ENCODE peak calls at places on chromosomes 5 and 9, in four cellular contexts. One of them, this sample, is unnamed.

GRCh38 chr9:97846347-97846746 is 6.7 kb upstream of the FOXE1 start:
- DNase-seq in endodermal cell: no peak
- DNase-seq in CD4-positive, alpha-beta T cell: no peak
- DNase-seq in K562: no peak
- DNase-seq in this sample: no peak

GRCh38 chr5:132830436-132831094 is at the start of gene SHROOM1:
- DNase-seq in K562: peak; percentile 91
- DNase-seq in endodermal cell: peak; percentile 86
- DNase-seq in CD4-positive, alpha-beta T cell: no peak
- DNase-seq in this sample: peak; percentile 66

GRCh38 chr5:90878549-90879196 is 320.1 kb downstream of the ADGRV1 start:
- DNase-seq in K562: no peak
- DNase-seq in endodermal cell: no peak
- DNase-seq in CD4-positive, alpha-beta T cell: no peak
- DNase-seq in this sample: no peak

GRCh38 chr9:119639287-119639955 is 270.2 kb upstream of the BRINP1 start:
- DNase-seq in CD4-positive, alpha-beta T cell: no peak
- DNase-seq in K562: no peak
- DNase-seq in endodermal cell: peak; percentile 58
- DNase-seq in this sample: no peak

GRCh38 chr5:55438931-55439477 is 95.8 kb downstream of the PLPP1 start:
- DNase-seq in K562: no peak
- DNase-seq in endodermal cell: no peak
- DNase-seq in CD4-positive, alpha-beta T cell: no peak
- DNase-seq in this sample: peak; percentile 60

GRCh38 chr9:116589392-116590354 is 97.4 kb upstream of the TRIM32 start:
- DNase-seq in endodermal cell: peak; percentile 92
- DNase-seq in CD4-positive, alpha-beta T cell: no peak
- DNase-seq in K562: peak; percentile 73
- DNase-seq in this sample: no peak

GRCh38 chr5:68271124-68271523 is 55.6 kb downstream of the PIK3R1 start:
- DNase-seq in endodermal cell: no peak
- DNase-seq in CD4-positive, alpha-beta T cell: no peak
- DNase-seq in K562: no peak
- DNase-seq in this sample: no peak

GRCh38 chr5:112308608-112309007 is 110.5 kb downstream of the EPB41L4A start:
- DNase-seq in endodermal cell: no peak
- DNase-seq in K562: no peak
- DNase-seq in CD4-positive, alpha-beta T cell: no peak
- DNase-seq in this sample: no peak

GRCh38 chr9:91066856-91067255 is 265.2 kb downstream of the SYK start:
- DNase-seq in K562: no peak
- DNase-seq in CD4-positive, alpha-beta T cell: no peak
- DNase-seq in endodermal cell: no peak
- DNase-seq in this sample: no peak

GRCh38 chr5:59592101-59592500 is 301.4 kb downstream of the PDE4D start:
- DNase-seq in CD4-positive, alpha-beta T cell: no peak
- DNase-seq in endodermal cell: no peak
- DNase-seq in K562: no peak
- DNase-seq in this sample: peak; percentile 22

GRCh38 chr9:109182940-109183798 is 16.1 kb upstream of the FRRS1L start:
- DNase-seq in CD4-positive, alpha-beta T cell: no peak
- DNase-seq in K562: peak; percentile 71
- DNase-seq in endodermal cell: peak; percentile 79
- DNase-seq in this sample: peak; percentile 44

GRCh38 chr9:35748858-35749514 is at the start of the genes GBA2 and RGP1:
- DNase-seq in K562: peak; percentile 82
- DNase-seq in endodermal cell: peak; percentile 93
- DNase-seq in CD4-positive, alpha-beta T cell: peak; percentile 27
- DNase-seq in this sample: peak; percentile 73

GRCh38 chr5:106080540-106080939 is 1590.2 kb downstream of the EFNA5 start:
- DNase-seq in K562: no peak
- DNase-seq in CD4-positive, alpha-beta T cell: no peak
- DNase-seq in endodermal cell: no peak
- DNase-seq in this sample: no peak
- H3K27me3 ChIP-seq in K562: no peaks in the 10 kb centered on the region
- H3K27me3 ChIP-seq in CD4-positive, alpha-beta T cell: no peaks in the 10 kb centered on the region
- H3K27me3 ChIP-seq in endodermal cell: no peaks in the 10 kb centered on the region
- H3K27me3 ChIP-seq in this sample: no peaks in the 10 kb centered on the region

DNA sequence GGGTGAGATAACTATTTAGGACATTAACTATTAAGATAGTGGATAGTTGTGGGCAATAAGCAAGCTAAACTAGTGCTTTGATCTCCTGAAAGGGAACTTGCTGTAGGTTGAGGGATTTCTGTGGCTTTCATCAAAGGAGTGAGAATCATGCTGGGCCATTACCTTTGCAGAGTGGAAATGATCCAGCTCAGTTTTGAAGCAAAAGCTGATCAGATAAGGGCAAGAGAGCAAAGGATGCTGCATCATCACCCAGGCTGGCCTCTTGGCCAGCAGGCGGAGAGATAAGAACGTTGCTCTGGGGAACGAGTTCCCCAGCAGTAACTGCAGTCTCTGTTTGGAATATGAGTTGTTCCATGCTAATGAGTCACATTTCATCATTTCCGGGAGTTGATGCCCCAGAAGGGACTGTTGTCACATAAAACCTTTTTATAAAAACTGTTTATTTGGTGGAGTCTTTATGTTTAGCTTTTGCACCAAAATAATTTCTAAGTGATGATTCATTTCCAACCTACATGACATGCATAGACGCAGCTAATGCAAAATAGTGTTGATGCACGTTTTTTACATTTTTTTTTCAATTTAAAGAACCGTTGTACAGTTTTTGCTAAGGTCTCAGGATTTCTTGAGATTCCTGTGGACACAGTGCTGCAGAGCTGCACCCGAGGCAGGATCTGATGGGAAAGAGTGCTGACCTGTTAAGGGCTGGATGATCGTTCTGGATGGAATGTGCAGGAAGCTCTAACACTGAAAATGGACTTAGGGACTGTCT is 99.3 kb downstream of the ACTBL2 start:
- DNase-seq in endodermal cell: peak; percentile 63
- DNase-seq in CD4-positive, alpha-beta T cell: no peak
- DNase-seq in K562: peak; percentile 87
- DNase-seq in this sample: no peak
- TF ChIP-seq CTCF in endodermal cell: no peak
- TF ChIP-seq CTCF in CD4-positive, alpha-beta T cell: no peak
- TF ChIP-seq CTCF in K562: peak; percentile 18
- TF ChIP-seq CTCF in this sample: peak; percentile 39

GRCh38 chr5:178995341-178995690 is 196 bp upstream of the GRM6 start:
- DNase-seq in K562: no peak
- DNase-seq in endodermal cell: no peak
- DNase-seq in CD4-positive, alpha-beta T cell: no peak
- DNase-seq in this sample: no peak
- H3K27me3 ChIP-seq in K562: no peaks in the 10 kb centered on the region
- H3K27me3 ChIP-seq in endodermal cell: peaks cover 46% of the 10 kb centered on the region
- H3K27me3 ChIP-seq in CD4-positive, alpha-beta T cell: peaks cover 20% of the 10 kb centered on the region
- H3K27me3 ChIP-seq in this sample: peaks cover 52% of the 10 kb centered on the region

DNA sequence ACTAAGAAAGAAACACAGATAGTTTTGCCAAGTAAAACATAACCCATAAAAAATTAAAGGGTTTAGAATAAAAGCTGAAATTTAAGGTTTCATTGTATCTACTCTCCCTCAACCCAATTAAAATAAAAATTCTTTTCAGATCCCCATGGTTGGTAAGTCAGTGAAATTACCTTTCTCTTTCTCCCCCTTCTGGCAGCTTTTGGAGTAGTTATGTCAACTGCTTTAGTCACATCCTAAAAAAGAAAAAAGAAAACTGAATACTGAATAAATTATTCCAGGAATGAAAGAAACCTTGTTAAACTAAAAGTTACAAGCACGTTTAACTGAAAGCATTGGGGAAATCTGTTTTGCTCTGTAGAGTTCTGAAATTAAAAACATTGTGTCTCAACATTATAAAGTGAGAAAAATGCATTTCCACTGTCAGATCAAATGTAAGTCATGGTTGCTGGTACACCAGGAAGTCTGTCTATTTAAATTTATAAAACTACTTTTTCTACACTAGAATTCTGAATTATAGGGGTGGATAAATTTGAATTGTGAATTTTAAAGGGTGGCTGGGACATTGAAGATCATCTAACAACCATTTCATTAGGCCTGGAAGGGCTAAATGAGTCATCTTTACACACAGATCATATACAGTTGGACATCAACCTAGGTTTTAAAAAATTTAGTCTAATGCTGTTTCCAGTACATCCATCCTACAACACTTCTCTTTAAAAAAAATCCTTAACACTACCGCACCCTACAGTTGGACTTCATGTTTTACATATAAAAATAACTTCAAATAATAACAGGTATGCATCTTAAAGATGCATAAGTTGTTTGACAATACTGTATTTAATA is 24.7 kb downstream of the PSIP1 start:
- DNase-seq in endodermal cell: no peak
- DNase-seq in CD4-positive, alpha-beta T cell: no peak
- DNase-seq in K562: peak; percentile 6
- DNase-seq in this sample: peak; percentile 36
- TF ChIP-seq CTCF in endodermal cell: peak; percentile 74
- TF ChIP-seq CTCF in CD4-positive, alpha-beta T cell: peak; percentile 61
- TF ChIP-seq CTCF in K562: no peak
- TF ChIP-seq CTCF in this sample: peak; percentile 56

DNA sequence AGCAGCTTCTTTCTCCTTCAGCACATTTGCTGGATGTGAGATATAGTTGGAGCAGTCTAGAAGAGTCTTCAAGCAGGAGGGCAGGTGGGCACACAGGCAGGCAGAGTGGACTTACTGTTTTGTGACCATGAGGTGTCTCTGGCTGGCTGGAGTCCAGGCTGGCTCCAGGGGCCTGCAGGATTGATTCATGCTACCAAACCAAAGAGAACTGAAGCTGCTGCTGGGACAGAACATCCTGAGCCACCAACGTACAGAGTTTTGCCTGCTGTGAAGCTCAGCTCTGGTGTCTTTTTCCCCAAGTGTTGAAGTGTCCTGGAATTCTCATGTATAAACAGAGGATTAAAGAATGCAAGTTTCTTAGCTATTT is 45.7 kb downstream of the CYSTM1 start:
- DNase-seq in CD4-positive, alpha-beta T cell: no peak
- DNase-seq in endodermal cell: no peak
- DNase-seq in K562: no peak
- DNase-seq in this sample: no peak
- H3K27me3 ChIP-seq in CD4-positive, alpha-beta T cell: no peaks in the 10 kb centered on the region
- H3K27me3 ChIP-seq in endodermal cell: no peaks in the 10 kb centered on the region
- H3K27me3 ChIP-seq in K562: no peaks in the 10 kb centered on the region
- H3K27me3 ChIP-seq in this sample: no peaks in the 10 kb centered on the region

GRCh38 chr9:36971935-36972488 is 62.1 kb downstream of the PAX5 start:
- DNase-seq in K562: no peak
- DNase-seq in endodermal cell: peak; percentile 22
- DNase-seq in CD4-positive, alpha-beta T cell: no peak
- DNase-seq in this sample: no peak

GRCh38 chr9:36976371-36977030 is 57.6 kb downstream of the PAX5 start:
- DNase-seq in CD4-positive, alpha-beta T cell: no peak
- DNase-seq in K562: no peak
- DNase-seq in endodermal cell: peak; percentile 36
- DNase-seq in this sample: no peak

GRCh38 chr9:36970007-36970888 is 63.8 kb downstream of the PAX5 start:
- DNase-seq in CD4-positive, alpha-beta T cell: no peak
- DNase-seq in endodermal cell: peak; percentile 53
- DNase-seq in K562: no peak
- DNase-seq in this sample: no peak

GRCh38 chr9:36969216-36969771 is 64.8 kb downstream of the PAX5 start:
- DNase-seq in K562: no peak
- DNase-seq in endodermal cell: peak; percentile 82
- DNase-seq in CD4-positive, alpha-beta T cell: no peak
- DNase-seq in this sample: no peak

GRCh38 chr9:36974731-36975130 is 59.3 kb downstream of the PAX5 start:
- DNase-seq in CD4-positive, alpha-beta T cell: no peak
- DNase-seq in K562: no peak
- DNase-seq in endodermal cell: peak; percentile 55
- DNase-seq in this sample: no peak
- TF ChIP-seq CTCF in CD4-positive, alpha-beta T cell: no peak
- TF ChIP-seq CTCF in K562: no peak
- TF ChIP-seq CTCF in endodermal cell: peak; percentile 54
- TF ChIP-seq CTCF in this sample: peak; percentile 32